ENCODE peak calls at places on chromosome 3, in six cellular contexts. M, Z, T, K, H and S are unnamed samples.

GRCh38 chr3:143676021-143676420 is 172.2 kb downstream of the SLC9A9 start:
- DNase-seq in M (no peak), K (no peak), T (no peak), H (no peak), Z (no peak), S (no peak)

GRCh38 chr3:71753716-71754609 is at the start of gene GPR27:
- DNase-seq in K (peak), T (peak), Z (no peak), M (no peak), H (peak), S (no peak)

GRCh38 chr3:190554197-190554596 is 40.3 kb downstream of the IL1RAP start:
- DNase-seq in H (no peak), Z (no peak), M (no peak), K (no peak), T (no peak), S (no peak)

GRCh38 chr3:13076255-13076654 is 3.0 kb upstream of the IQSEC1 start:
- DNase-seq in K (no peak), Z (no peak), M (no peak), T (no peak), H (no peak), S (no peak)

GRCh38 chr3:188617270-188617669 is 463.3 kb downstream of the LPP start:
- DNase-seq in K (no peak), T (no peak), M (no peak), Z (no peak), H (no peak), S (no peak)

GRCh38 chr3:8519774-8520448 is 18.3 kb downstream of the LMCD1 start:
- DNase-seq in K (peak), M (no peak), T (no peak), Z (no peak), H (no peak), S (no peak)

GRCh38 chr3:127572186-127572585 is 18.3 kb downstream of the TPRA1 start:
- DNase-seq in T (no peak), H (no peak), Z (no peak), K (no peak), M (no peak), S (no peak)

GRCh38 chr3:170130532-170130931 is 51.0 kb downstream of the PHC3 start:
- DNase-seq in M (no peak), H (no peak), K (no peak), T (no peak), Z (no peak), S (no peak)

GRCh38 chr3:139530717-139531116 is 8.8 kb downstream of the RBP1 start:
- DNase-seq in H (no peak), Z (no peak), T (no peak), K (no peak), M (no peak), S (no peak)

GRCh38 chr3:13495921-13496723 is 16.0 kb downstream of the HDAC11 start:
- DNase-seq in Z (peak), T (peak), H (peak), K (peak), M (peak), S (no peak)

GRCh38 chr3:160986060-160986459 is 119.1 kb downstream of the B3GALNT1 start:
- DNase-seq in K (peak), M (no peak), T (no peak), H (no peak), Z (no peak), S (no peak)

GRCh38 chr3:177201707-177202397 is 4.6 kb upstream of the TBL1XR1 start:
- DNase-seq in Z (no peak), K (peak), M (no peak), H (no peak), T (no peak), S (no peak)

GRCh38 chr3:69698728-69699127 is 40.5 kb upstream of the MITF start:
- DNase-seq in K (peak), Z (no peak), T (no peak), M (no peak), H (no peak), S (no peak)

GRCh38 chr3:157532529-157533297 is 29.5 kb upstream of the VEPH1 start:
- DNase-seq in T (no peak), H (peak), M (no peak), Z (peak), K (peak), S (peak)

GRCh38 chr3:126582286-126582685 is 23.6 kb upstream of the C3orf22 start:
- DNase-seq in T (no peak), Z (no peak), M (no peak), H (no peak), K (no peak), S (no peak)

DNA sequence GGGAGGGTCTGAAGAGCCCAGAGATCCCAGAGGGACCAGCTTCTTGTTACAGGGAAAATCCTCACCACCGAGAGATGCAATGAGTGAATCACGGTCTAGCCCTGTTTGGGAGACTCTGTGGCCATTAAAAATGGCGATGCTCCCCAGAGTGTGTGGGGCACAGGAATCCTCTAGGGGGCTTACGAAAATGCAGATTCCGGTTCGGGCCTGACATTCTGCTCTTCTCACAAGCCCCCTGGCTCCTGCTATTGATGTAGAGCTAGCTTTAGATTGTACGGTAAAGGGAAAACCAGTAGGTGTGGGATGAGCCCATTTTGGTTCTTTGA is 35.5 kb upstream of the EPHB3 start:
- DNase-seq in K (no peak), T (no peak), H (no peak), Z (no peak), M (no peak), S (no peak)
- TF ChIP-seq CTCF in K (no peak), T (no peak), H (no peak), Z (no peak), M (no peak), S (no peak)

DNA sequence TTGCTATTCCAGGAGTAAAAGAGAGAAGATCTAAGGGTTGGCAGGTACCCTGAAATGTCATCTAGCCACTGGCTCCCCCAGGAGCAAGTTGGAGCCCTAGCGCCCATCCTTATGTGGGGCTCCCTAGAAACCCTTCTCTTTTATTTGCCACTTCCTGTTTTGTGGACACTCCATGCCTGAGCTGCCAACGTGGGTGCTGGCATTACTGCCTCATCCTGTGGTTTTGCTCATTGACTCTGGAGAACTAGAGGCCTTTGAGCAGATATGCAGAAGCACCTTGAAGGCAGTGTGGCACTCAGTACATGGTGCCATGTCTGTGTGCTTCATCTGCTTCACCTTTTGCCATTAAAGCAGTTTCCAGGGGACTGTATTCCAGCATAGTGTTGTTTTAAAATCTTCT is 8.1 kb downstream of the EDEM1 start:
- DNase-seq in K (peak), M (no peak), H (no peak), Z (no peak), T (no peak), S (no peak)
- TF ChIP-seq CTCF in K (no peak), M (no peak), H (no peak), Z (no peak), T (no peak), S (no peak)

GRCh38 chr3:195005251-195005620 is 265.7 kb downstream of the XXYLT1 start:
- DNase-seq in K (no peak), H (no peak), M (no peak), T (no peak), Z (no peak), S (no peak)
- TF ChIP-seq CTCF in K (no peak), H (no peak), M (no peak), T (no peak), Z (no peak), S (no peak)

GRCh38 chr3:99532246-99532645 is 106.1 kb upstream of the COL8A1 start:
- DNase-seq in T (no peak), H (peak), K (peak), Z (peak), M (no peak), S (no peak)
- TF ChIP-seq CTCF in T (peak), H (peak), K (peak), Z (peak), M (peak), S (peak)

GRCh38 chr3:148077318-148077923 is 620.3 kb upstream of the AGTR1 start:
- DNase-seq in T (no peak), H (peak), K (peak), M (no peak), Z (no peak), S (no peak)
- TF ChIP-seq CTCF in T (peak), H (peak), K (peak), M (peak), Z (no peak), S (peak)

DNA sequence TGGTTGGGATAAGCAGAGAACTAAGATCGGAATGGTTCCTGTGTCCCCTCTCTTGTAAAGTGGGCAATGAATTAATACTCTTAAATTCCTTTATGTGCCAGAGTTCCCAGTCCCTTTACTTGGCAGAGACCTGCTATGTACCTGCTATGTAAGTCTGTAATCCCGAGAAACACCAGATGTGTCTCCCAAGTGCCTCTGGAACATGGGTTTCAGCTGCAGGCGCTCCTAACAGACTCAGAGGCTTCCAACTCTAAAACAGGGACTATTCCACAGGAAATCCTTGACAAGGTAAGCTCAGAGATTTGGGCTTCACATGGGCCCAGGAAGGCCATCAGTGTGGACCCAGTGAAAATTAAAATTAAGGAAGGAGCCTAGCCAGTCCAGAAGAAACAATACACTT is 117.7 kb upstream of the PLCL2 start:
- DNase-seq in Z (no peak), M (no peak), T (no peak), K (no peak), H (no peak), S (no peak)
- TF ChIP-seq CTCF in Z (no peak), M (no peak), T (no peak), K (no peak), H (no peak), S (peak)

DNA sequence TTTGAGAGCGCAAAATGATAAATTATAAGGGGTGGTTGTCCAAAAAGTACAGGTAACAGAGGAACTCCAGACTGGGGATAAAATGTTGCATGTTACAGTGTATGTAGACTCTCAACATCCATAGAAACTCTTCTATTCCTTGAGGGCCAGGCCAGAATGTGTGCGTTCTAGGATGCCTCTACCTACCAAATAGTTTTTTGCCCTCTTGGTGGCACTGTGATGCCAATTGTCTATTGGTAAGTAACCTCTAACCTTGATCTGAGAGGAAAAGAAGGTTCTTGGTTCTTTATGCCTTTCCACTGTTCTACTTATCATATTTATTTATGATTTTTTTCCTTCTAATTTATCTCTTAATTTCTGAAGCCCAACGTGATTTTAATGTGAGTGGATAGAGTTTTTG is 424.6 kb downstream of the GRM7 start:
- DNase-seq in H (no peak), M (no peak), T (no peak), K (no peak), Z (no peak), S (no peak)
- TF ChIP-seq CTCF in H (no peak), M (no peak), T (peak), K (peak), Z (no peak), S (peak)